ENCODE peak calls at places on chromosomes 2 and 18, in eight cellular contexts. G is Caco-2; I is T-helper 9 cell; R is stimulated activated CD8-positive, alpha-beta memory T cell treated with anti-CD3 and anti-CD28 coated beads, Interleukin-4, amount 100 ng/mL, for 1 hour; Q is AG04449; A is left ventricle myocardium inferior; U is GM04503; L is EL. P is an unnamed sample.

GRCh38 chr2:72827999-72828646 is 2.3 kb upstream of the EXOC6B start:
- DNase-seq in G (no peak), I (no peak), R (no peak), Q (peak; percentile 29), A (no peak), U (no peak), L (peak; percentile 82), P (no peak)

GRCh38 chr2:120886967-120887672 is 151.5 kb downstream of the GLI2 start:
- DNase-seq in G (no peak), I (no peak), R (no peak), Q (no peak), A (no peak), U (no peak), L (no peak), P (no peak)

GRCh38 chr2:30195011-30195410 is 36.3 kb upstream of the LBH start:
- DNase-seq in G (no peak), I (no peak), R (no peak), Q (no peak), A (no peak), U (no peak), L (no peak), P (no peak)

GRCh38 chr2:23385351-23385747 is 370 bp downstream of the KLHL29 start:
- DNase-seq in G (no peak), I (no peak), R (no peak), Q (no peak), A (peak; percentile 36), U (no peak), L (peak; percentile 49), P (no peak)

GRCh38 chr2:203061346-203061745 is 46.7 kb downstream of the NBEAL1 start:
- DNase-seq in G (no peak), I (no peak), R (no peak), Q (peak; percentile 81), A (no peak), U (peak; percentile 37), L (peak; percentile 79), P (no peak)

GRCh38 chr18:48367557-48367956 is 41.6 kb downstream of the ZBTB7C start:
- DNase-seq in G (no peak), I (no peak), R (no peak), Q (no peak), A (no peak), U (no peak), L (no peak), P (no peak)

GRCh38 chr2:178285287-178285615 is 90.9 kb downstream of the OSBPL6 start:
- DNase-seq in G (no peak), I (no peak), R (no peak), Q (no peak), A (no peak), U (no peak), L (no peak), P (no peak)

GRCh38 chr2:168467729-168468128 is 11.7 kb downstream of the CERS6 start:
- DNase-seq in G (no peak), I (no peak), R (no peak), Q (no peak), A (no peak), U (no peak), L (no peak), P (no peak)

GRCh38 chr18:33755918-33756590 is 178.0 kb downstream of the ASXL3 start:
- DNase-seq in G (no peak), I (no peak), R (no peak), Q (peak; percentile 9), A (no peak), U (peak; percentile 31), L (peak; percentile 0), P (no peak)

GRCh38 chr2:69493268-69493667 is 56.0 kb upstream of the NFU1 start:
- DNase-seq in G (no peak), I (no peak), R (no peak), Q (no peak), A (peak; percentile 25), U (no peak), L (no peak), P (peak; percentile 76)

GRCh38 chr2:74197983-74198460 is 393 bp upstream of the MTHFD2 start:
- DNase-seq in G (peak; percentile 31), I (no peak), R (no peak), Q (no peak), A (no peak), U (no peak), L (no peak), P (no peak)

GRCh38 chr2:197657562-197657961 is 17.8 kb downstream of the RFTN2 start:
- DNase-seq in G (no peak), I (no peak), R (no peak), Q (no peak), A (no peak), U (no peak), L (no peak), P (no peak)

GRCh38 chr2:198004921-198005829 is 200.8 kb downstream of the PLCL1 start:
- DNase-seq in G (no peak), I (no peak), R (no peak), Q (no peak), A (peak; percentile 22), U (no peak), L (no peak), P (no peak)

GRCh38 chr2:41294331-41294730 is 753.5 kb upstream of the PKDCC start:
- DNase-seq in G (no peak), I (no peak), R (no peak), Q (no peak), A (no peak), U (no peak), L (no peak), P (no peak)

GRCh38 chr2:113225505-113226259 is 51.9 kb downstream of the PSD4 start:
- DNase-seq in G (no peak), I (no peak), R (no peak), Q (no peak), A (no peak), U (no peak), L (no peak), P (no peak)

GRCh38 chr18:10045296-10045891 is 131.6 kb downstream of the VAPA start:
- DNase-seq in G (no peak), I (no peak), R (no peak), Q (no peak), A (no peak), U (no peak), L (no peak), P (no peak)

GRCh38 chr2:3102915-3103569 is 274.6 kb downstream of the EIPR1 start:
- DNase-seq in G (no peak), I (no peak), R (no peak), Q (no peak), A (no peak), U (no peak), L (no peak), P (no peak)

GRCh38 chr18:31977270-31977872 is 34.4 kb upstream of the TRAPPC8 start:
- DNase-seq in G (peak; percentile 30), I (peak; percentile 11), R (no peak), Q (no peak), A (no peak), U (no peak), L (peak; percentile 43), P (no peak)

GRCh38 chr2:197209742-197210408 is 100.7 kb downstream of the ANKRD44 start:
- DNase-seq in G (no peak), I (peak; percentile 48), R (no peak), Q (no peak), A (no peak), U (no peak), L (no peak), P (no peak)

GRCh38 chr2:70645733-70646420 is 92.3 kb upstream of the TGFA start:
- DNase-seq in G (no peak), I (no peak), R (no peak), Q (no peak), A (no peak), U (no peak), L (peak; percentile 8), P (no peak)

GRCh38 chr18:24118750-24119577 is 19.9 kb upstream of the CABYR start:
- DNase-seq in G (peak; percentile 48), I (peak; percentile 76), R (peak; percentile 51), Q (no peak), A (peak; percentile 57), U (no peak), L (peak; percentile 73), P (no peak)

GRCh38 chr2:199477277-199477834 is 19.6 kb upstream of the SATB2 start:
- DNase-seq in G (no peak), I (no peak), R (no peak), Q (no peak), A (no peak), U (no peak), L (no peak), P (no peak)

GRCh38 chr2:38223256-38223655 is 147.3 kb upstream of the CYP1B1 start:
- DNase-seq in G (no peak), I (no peak), R (no peak), Q (no peak), A (no peak), U (no peak), L (no peak), P (no peak)

GRCh38 chr2:950627-950992 is at the start of gene SNTG2:
- DNase-seq in G (no peak), I (peak; percentile 33), R (peak; percentile 13), Q (no peak), A (peak; percentile 35), U (no peak), L (peak; percentile 20), P (no peak)

GRCh38 chr2:190996338-190996946 is 17.5 kb downstream of the STAT1 start:
- DNase-seq in G (peak; percentile 60), I (no peak), R (no peak), Q (no peak), A (peak; percentile 18), U (no peak), L (peak; percentile 45), P (no peak)

GRCh38 chr2:6412533-6413085 is 453.1 kb downstream of the CMPK2 start:
- DNase-seq in G (no peak), I (no peak), R (no peak), Q (no peak), A (no peak), U (no peak), L (no peak), P (no peak)

GRCh38 chr2:232339121-232340081 is 39.1 kb upstream of the ALPP start:
- DNase-seq in G (no peak), I (no peak), R (no peak), Q (no peak), A (peak; percentile 11), U (no peak), L (no peak), P (no peak)

GRCh38 chr18:63224574-63224973 is 95.0 kb downstream of the BCL2 start:
- DNase-seq in G (no peak), I (no peak), R (no peak), Q (no peak), A (no peak), U (no peak), L (no peak), P (no peak)

GRCh38 chr2:99481527-99481926 is 8.3 kb downstream of the REV1 start:
- DNase-seq in G (no peak), I (no peak), R (no peak), Q (no peak), A (no peak), U (no peak), L (no peak), P (no peak)

GRCh38 chr2:239687441-239687840 is 286.6 kb upstream of the HDAC4 start:
- DNase-seq in G (no peak), I (no peak), R (no peak), Q (no peak), A (no peak), U (no peak), L (no peak), P (no peak)

GRCh38 chr18:8858888-8859511 is 153.6 kb downstream of the MTCL1 start:
- DNase-seq in G (no peak), I (no peak), R (no peak), Q (peak; percentile 90), A (no peak), U (peak; percentile 92), L (peak; percentile 96), P (no peak)

GRCh38 chr18:64203295-64203694 is 54.4 kb upstream of the LINC00305 start:
- DNase-seq in G (no peak), I (no peak), R (no peak), Q (no peak), A (no peak), U (no peak), L (no peak), P (no peak)

P was measured in cardiac septum.